ENCODE peak calls at places on chromosomes 4 and X, in nine cellular contexts. L is SK-N-SH; Q is stimulated activated naive CD4-positive, alpha-beta T cell; X is NCI-H2081; N is colonic mucosa; G is NCI-H2029 treated with DMSO at 0.1 percent for 48 hours; Z is A549; C is upper lobe of right lung; S is activated CD4-positive, alpha-beta T cell treated with anti-CD3 and anti-CD28 coated beads for 4 hours. M is an unnamed sample.

GRCh38 chr4:185359767-185360446 is 35.8 kb downstream of the LRP2BP start:
- DNase-seq in L (peak; percentile 42), Q (no peak), X (no peak), N (no peak), G (no peak), Z (no peak), C (no peak), S (no peak), M (no peak)

GRCh38 chr4:105572296-105572695 is 19.9 kb downstream of the ARHGEF38 start:
- DNase-seq in L (no peak), Q (no peak), X (no peak), N (no peak), G (peak; percentile 39), Z (no peak), C (no peak), S (no peak), M (no peak)

GRCh38 chr4:128517739-128518510 is 230.3 kb upstream of the PGRMC2 start:
- DNase-seq in L (peak; percentile 31), Q (no peak), X (no peak), N (peak; percentile 32), G (no peak), Z (peak; percentile 81), C (no peak), S (no peak), M (no peak)

GRCh38 chr4:184166736-184167135 is 50.9 kb downstream of the ENPP6 start:
- DNase-seq in L (no peak), Q (no peak), X (no peak), N (no peak), G (no peak), Z (no peak), C (no peak), S (no peak), M (no peak)

GRCh38 chr4:40887690-40888089 is 137.9 kb downstream of the NSUN7 start:
- DNase-seq in L (no peak), Q (no peak), X (no peak), N (no peak), G (no peak), Z (no peak), C (no peak), S (no peak), M (no peak)

GRCh38 chrX:130718137-130718536 is 184.9 kb downstream of the ENOX2 start:
- DNase-seq in L (no peak), Q (no peak), X (no peak), N (no peak), G (no peak), Z (no peak), C (no peak), S (no peak), M (no peak)

GRCh38 chr4:156971623-156972369 is at the start of gene PDGFC:
- DNase-seq in L (peak; percentile 80), Q (no peak), X (peak; percentile 37), N (peak; percentile 67), G (no peak), Z (peak; percentile 55), C (peak; percentile 95), S (no peak), M (no peak)

GRCh38 chrX:63400340-63400739 is 49.2 kb upstream of the SPIN4 start:
- DNase-seq in L (no peak), Q (no peak), X (no peak), N (no peak), G (no peak), Z (no peak), C (no peak), S (no peak), M (no peak)

GRCh38 chrX:106177106-106177981 is 9.2 kb downstream of the PWWP3B start:
- DNase-seq in L (no peak), Q (no peak), X (peak; percentile 48), N (no peak), G (no peak), Z (no peak), C (peak; percentile 60), S (no peak), M (no peak)

GRCh38 chr4:88285235-88285505 is 809 bp upstream of the PPM1K start:
- DNase-seq in L (no peak), Q (no peak), X (no peak), N (no peak), G (peak; percentile 32), Z (no peak), C (no peak), S (no peak), M (no peak)

GRCh38 chr4:146333187-146333894 is 119.0 kb downstream of the REELD1 start:
- DNase-seq in L (no peak), Q (no peak), X (no peak), N (no peak), G (no peak), Z (no peak), C (no peak), S (no peak), M (no peak)

GRCh38 chr4:23333946-23334878 is 555.6 kb downstream of the PPARGC1A start:
- DNase-seq in L (no peak), Q (no peak), X (peak; percentile 83), N (peak; percentile 21), G (peak; percentile 81), Z (no peak), C (no peak), S (peak; percentile 32), M (no peak)

GRCh38 chr4:155999743-156000142 is 46.1 kb upstream of the CTSO start:
- DNase-seq in L (no peak), Q (no peak), X (no peak), N (no peak), G (no peak), Z (no peak), C (no peak), S (no peak), M (no peak)

GRCh38 chr4:55303818-55304217 is 42.2 kb upstream of the SRD5A3 start:
- DNase-seq in L (no peak), Q (no peak), X (no peak), N (no peak), G (no peak), Z (no peak), C (no peak), S (no peak), M (no peak)

GRCh38 chr4:82739292-82740190 is 59.1 kb downstream of the SCD5 start:
- DNase-seq in L (peak; percentile 77), Q (no peak), X (peak; percentile 4), N (peak; percentile 81), G (no peak), Z (peak; percentile 70), C (peak; percentile 88), S (peak; percentile 3), M (no peak)

GRCh38 chr4:155906554-155907247 is 3.2 kb downstream of the TDO2 start:
- DNase-seq in L (no peak), Q (no peak), X (peak; percentile 33), N (no peak), G (peak; percentile 10), Z (no peak), C (no peak), S (no peak), M (no peak)

GRCh38 chr4:86959588-86960500 is 25.0 kb downstream of the AFF1 start:
- DNase-seq in L (no peak), Q (no peak), X (no peak), N (no peak), G (no peak), Z (no peak), C (no peak), S (no peak), M (no peak)

GRCh38 chr4:13903061-13903460 is 275.5 kb upstream of the BOD1L1 start:
- DNase-seq in L (no peak), Q (no peak), X (no peak), N (no peak), G (no peak), Z (no peak), C (no peak), S (no peak), M (no peak)

GRCh38 chrX:63750846-63751245 is 34.2 kb downstream of the ARHGEF9 start:
- DNase-seq in L (no peak), Q (no peak), X (no peak), N (no peak), G (no peak), Z (no peak), C (no peak), S (no peak), M (no peak)

GRCh38 chrX:103629295-103630170 is 758 bp downstream of the TCEAL1 start:
- DNase-seq in L (peak; percentile 70), Q (peak; percentile 21), X (peak; percentile 85), N (peak; percentile 66), G (peak; percentile 12), Z (peak; percentile 31), C (peak; percentile 81), S (peak; percentile 12), M (peak; percentile 36)

GRCh38 chr4:139054791-139055376 is 39.3 kb downstream of the NOCT start:
- DNase-seq in L (no peak), Q (no peak), X (no peak), N (no peak), G (no peak), Z (no peak), C (no peak), S (no peak), M (no peak)

GRCh38 chr4:176489001-176489400 is 169.2 kb downstream of the SPCS3 start:
- DNase-seq in L (no peak), Q (no peak), X (no peak), N (no peak), G (no peak), Z (no peak), C (no peak), S (no peak), M (no peak)

GRCh38 chr4:98113005-98113404 is 30.3 kb downstream of the STPG2 start:
- DNase-seq in L (no peak), Q (no peak), X (peak; percentile 8), N (no peak), G (no peak), Z (no peak), C (no peak), S (no peak), M (peak; percentile 6)

GRCh38 chr4:67052981-67053380 is 492.3 kb downstream of the CENPC start:
- DNase-seq in L (no peak), Q (no peak), X (no peak), N (no peak), G (peak; percentile 85), Z (no peak), C (no peak), S (no peak), M (no peak)